ENCODE peak calls at places on chromosomes 12 and 14, in seven cellular contexts. W is dorsolateral prefrontal cortex, X is GM06990, B is sigmoid colon, G is brain microvascular endothelial cell, R is choroid plexus epithelial cell, S is gastrocnemius medialis. Y is an unnamed sample.

GRCh38 chr12:24743891-24744793 is 204.8 kb downstream of the BCAT1 start:
- DNase-seq in G (no peak), S (no peak), B (no peak), W (no peak), R (no peak), X (no peak), Y (no peak)

GRCh38 chr12:1886396-1887008 is 31.9 kb downstream of the CACNA2D4 start:
- DNase-seq in X (no peak), G (no peak), R (no peak), B (no peak), S (no peak), W (no peak), Y (no peak)

GRCh38 chr12:88471641-88472040 is 108.6 kb downstream of the KITLG start:
- DNase-seq in W (no peak), B (peak; percentile 64), X (no peak), R (peak; percentile 21), G (peak; percentile 48), S (no peak), Y (no peak)

GRCh38 chr12:114665411-114666181 is 18.4 kb downstream of the TBX3 start:
- DNase-seq in S (no peak), B (no peak), G (no peak), X (no peak), W (no peak), R (no peak), Y (no peak)

GRCh38 chr14:49497725-49498348 is 88.3 kb downstream of the RPS29 start:
- DNase-seq in W (no peak), R (peak; percentile 87), X (peak; percentile 9), S (no peak), B (no peak), G (peak; percentile 65), Y (peak; percentile 57)

GRCh38 chr14:98198385-98198784 is 1073.6 kb downstream of the BCL11B start:
- DNase-seq in R (no peak), B (no peak), G (no peak), X (peak; percentile 40), S (no peak), W (no peak), Y (no peak)

GRCh38 chr12:9869307-9870161 is at the start of gene CLEC2B:
- DNase-seq in R (peak; percentile 91), G (peak; percentile 47), B (no peak), X (no peak), W (no peak), S (no peak), Y (no peak)

GRCh38 chr14:83779266-83779665 is 1750.7 kb upstream of the FLRT2 start:
- DNase-seq in X (no peak), W (no peak), B (no peak), R (peak; percentile 81), S (no peak), G (peak; percentile 74), Y (no peak)

GRCh38 chr12:62164036-62164435 is 96.2 kb upstream of the USP15 start:
- DNase-seq in X (no peak), R (no peak), S (no peak), G (no peak), W (no peak), B (no peak), Y (no peak)

GRCh38 chr12:121326996-121327674 is 25.1 kb downstream of the ANAPC5 start:
- DNase-seq in G (no peak), W (peak; percentile 61), X (no peak), R (no peak), S (no peak), B (no peak), Y (no peak)

GRCh38 chr12:6538420-6539275 is 4.3 kb downstream of the GAPDH start:
- DNase-seq in W (no peak), G (no peak), R (no peak), B (peak; percentile 56), S (no peak), X (peak; percentile 57), Y (no peak)

GRCh38 chr14:88493392-88494185 is 61.2 kb downstream of the PTPN21 start:
- DNase-seq in B (no peak), X (no peak), R (no peak), G (no peak), W (no peak), S (no peak), Y (no peak)

GRCh38 chr12:96326628-96327227 is 73.5 kb downstream of the CDK17 start:
- DNase-seq in B (no peak), X (no peak), W (no peak), S (no peak), G (no peak), R (no peak), Y (no peak)

GRCh38 chr12:103273645-103274044 is 222.1 kb downstream of the C12orf42 start:
- DNase-seq in S (no peak), R (no peak), G (no peak), B (no peak), W (no peak), X (no peak), Y (no peak)

GRCh38 chr12:25388216-25388615 is 137.5 kb upstream of the KRAS start:
- DNase-seq in S (no peak), R (no peak), W (no peak), X (peak; percentile 15), B (no peak), G (no peak), Y (no peak)

GRCh38 chr14:89509891-89510290 is 92.9 kb upstream of the FOXN3 start:
- DNase-seq in G (peak; percentile 78), S (no peak), X (no peak), R (peak; percentile 59), W (no peak), B (no peak), Y (no peak)

GRCh38 chr12:113135178-113136127 is at the start of gene RASAL1:
- DNase-seq in S (no peak), X (peak; percentile 57), W (peak; percentile 73), G (no peak), B (no peak), R (no peak), Y (peak; percentile 88)

GRCh38 chr12:70366581-70367267 is 634 bp downstream of the KCNMB4 start:
- DNase-seq in S (no peak), B (peak; percentile 64), X (peak; percentile 67), W (peak; percentile 69), G (peak; percentile 20), R (peak; percentile 44), Y (peak; percentile 65)

GRCh38 chr12:62983594-62983993 is 48.6 kb upstream of the PPM1H start:
- DNase-seq in W (no peak), G (no peak), B (no peak), X (no peak), S (no peak), R (peak; percentile 10), Y (no peak)

GRCh38 chr14:71203306-71203705 is 296.0 kb downstream of the PCNX1 start:
- DNase-seq in S (no peak), W (no peak), G (no peak), B (no peak), R (no peak), X (no peak), Y (no peak)

GRCh38 chr12:121139301-121139700 is 6.6 kb downstream of the P2RX7 start:
- DNase-seq in X (no peak), R (no peak), B (no peak), S (no peak), G (no peak), W (peak; percentile 55), Y (no peak)

GRCh38 chr14:89251066-89251465 is 166.0 kb downstream of the FOXN3 start:
- DNase-seq in X (no peak), W (no peak), B (no peak), R (peak; percentile 39), S (no peak), G (peak; percentile 39), Y (no peak)

GRCh38 chr12:93750056-93750455 is 72.9 kb downstream of the CRADD start:
- DNase-seq in B (no peak), W (no peak), R (no peak), S (no peak), G (no peak), X (no peak), Y (no peak)

GRCh38 chr12:130136536-130136935 is 25.7 kb upstream of the FZD10 start:
- DNase-seq in G (no peak), X (no peak), S (no peak), W (no peak), R (no peak), B (no peak), Y (no peak)

GRCh38 chr14:39442293-39442692 is 10.1 kb upstream of the FBXO33 start:
- DNase-seq in W (no peak), S (peak; percentile 5), G (no peak), B (no peak), X (no peak), R (no peak), Y (no peak)

DNA sequence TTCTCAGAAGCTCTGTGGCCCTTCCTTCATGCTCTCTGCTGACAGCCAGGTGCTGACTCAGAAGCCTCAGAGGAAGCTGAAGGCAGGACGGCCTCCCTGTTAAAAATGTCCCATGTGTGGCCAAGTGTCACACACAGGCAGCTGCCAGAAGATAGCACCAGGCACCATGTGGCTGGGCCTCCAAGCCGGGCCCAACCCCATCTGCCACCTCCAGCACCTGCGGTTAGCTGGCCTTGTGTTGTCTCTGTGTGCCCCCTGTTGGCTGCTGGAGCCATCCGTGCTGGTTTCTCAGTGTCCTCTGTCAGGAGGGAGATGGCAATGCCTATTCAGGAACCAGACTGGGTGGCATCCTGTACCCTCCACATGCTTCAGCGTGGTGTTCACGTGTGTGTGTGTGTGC is 63.2 kb downstream of the TSPAN11 start:
- DNase-seq in S (no peak), W (no peak), B (no peak), R (peak; percentile 24), G (no peak), X (peak; percentile 24), Y (peak; percentile 49)
- TF ChIP-seq CTCF in S (no peak), W (peak; percentile 29), B (no peak), R (peak; percentile 46), G (peak; percentile 56), X (peak; percentile 40), Y (peak; percentile 35)

GRCh38 chr12:47942327-47943230 is 20.8 kb upstream of the TMEM106C start:
- DNase-seq in G (no peak), R (peak; percentile 11), B (peak; percentile 58), X (peak; percentile 13), S (no peak), W (no peak), Y (peak; percentile 69)
- TF ChIP-seq CTCF in G (peak; percentile 52), R (peak; percentile 46), B (no peak), X (peak; percentile 51), S (peak; percentile 39), W (no peak), Y (peak; percentile 46)

DNA sequence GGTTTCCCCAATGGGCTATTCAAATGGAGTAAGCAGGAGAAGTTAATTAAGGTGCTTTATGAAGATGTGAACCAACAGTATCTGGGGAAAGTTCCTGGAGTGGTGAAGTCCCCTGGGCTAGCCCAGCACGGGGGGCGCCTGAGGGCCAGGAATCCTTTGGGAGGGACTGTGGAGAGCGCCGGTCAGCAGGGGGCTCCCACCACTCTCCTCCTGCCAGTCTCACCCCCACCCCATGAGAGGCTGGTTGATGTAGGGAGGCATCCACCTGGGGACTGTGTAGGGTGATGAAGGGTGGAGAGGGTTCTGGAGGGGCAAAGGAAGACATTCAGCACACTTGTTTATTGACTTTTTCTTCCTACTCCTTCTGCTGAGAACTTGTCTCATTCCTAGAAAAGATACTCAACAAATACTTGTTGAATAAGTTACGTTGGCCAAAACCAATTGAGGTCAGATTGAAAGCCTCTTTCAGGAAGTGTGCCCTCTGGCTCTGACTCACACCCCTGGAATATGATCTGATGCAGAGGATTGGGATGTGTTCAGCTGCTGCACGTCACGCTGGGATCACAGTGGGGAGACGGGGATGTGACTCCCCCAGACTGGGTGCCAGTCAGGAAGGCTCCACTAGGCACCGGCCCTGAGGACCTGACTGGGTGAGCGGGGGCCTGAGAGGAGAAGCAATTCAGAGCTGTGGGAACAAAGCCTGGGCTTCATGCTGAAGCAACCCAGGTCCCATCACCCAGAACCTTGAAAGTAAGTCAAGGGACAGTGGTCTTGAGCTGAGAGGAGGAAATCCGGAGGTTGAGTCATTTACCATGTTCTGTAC is 4.2 kb downstream of the CEBPE start:
- DNase-seq in G (peak; percentile 93), B (peak; percentile 58), W (peak; percentile 28), S (no peak), X (no peak), R (peak; percentile 93), Y (no peak)
- TF ChIP-seq CTCF in G (peak; percentile 38), B (no peak), W (no peak), S (no peak), X (peak; percentile 4), R (no peak), Y (no peak)

GRCh38 chr12:18246057-18246456 is 15.3 kb upstream of the PIK3C2G start:
- DNase-seq in R (no peak), G (no peak), B (no peak), W (no peak), S (no peak), X (no peak), Y (no peak)
- TF ChIP-seq CTCF in R (peak; percentile 58), G (peak; percentile 60), B (no peak), W (no peak), S (no peak), X (no peak), Y (no peak)